ENCODE peak calls at places on chromosomes 7 and 10, in eight cellular contexts. One of them, this sample, is unnamed.

GRCh38 chr7:34430456-34430855 is 227.6 kb upstream of the NPSR1 start:
- DNase-seq in nucleus accumbens: no peak
- DNase-seq in hepatic stellate cell: peak
- DNase-seq in bronchial epithelial cell: peak
- DNase-seq in chondrocyte: no peak
- DNase-seq in DMS53: peak
- DNase-seq in activated naive CD4-positive, alpha-beta T cell treated with anti-CD3 and anti-CD28 coated beads, Interleukin-2, amount 10 ng/mL, durations not matched to agents 7 days and 5 days: no peak
- DNase-seq in HTR-8/SVneo: peak
- DNase-seq in this sample: no peak

GRCh38 chr10:99630439-99630838 is 10.2 kb upstream of the SLC25A28 start:
- DNase-seq in nucleus accumbens: no peak
- DNase-seq in hepatic stellate cell: no peak
- DNase-seq in bronchial epithelial cell: peak
- DNase-seq in chondrocyte: no peak
- DNase-seq in DMS53: peak
- DNase-seq in activated naive CD4-positive, alpha-beta T cell treated with anti-CD3 and anti-CD28 coated beads, Interleukin-2, amount 10 ng/mL, durations not matched to agents 7 days and 5 days: peak
- DNase-seq in HTR-8/SVneo: peak
- DNase-seq in this sample: no peak

GRCh38 chr7:101565601-101566209 is 63.4 kb downstream of the MYL10 start:
- DNase-seq in nucleus accumbens: no peak
- DNase-seq in hepatic stellate cell: no peak
- DNase-seq in bronchial epithelial cell: no peak
- DNase-seq in chondrocyte: peak
- DNase-seq in DMS53: no peak
- DNase-seq in activated naive CD4-positive, alpha-beta T cell treated with anti-CD3 and anti-CD28 coated beads, Interleukin-2, amount 10 ng/mL, durations not matched to agents 7 days and 5 days: no peak
- DNase-seq in HTR-8/SVneo: no peak
- DNase-seq in this sample: peak

GRCh38 chr7:107563761-107564552 is at the start of the genes COG5 and DUS4L:
- DNase-seq in nucleus accumbens: peak
- DNase-seq in hepatic stellate cell: peak
- DNase-seq in bronchial epithelial cell: peak
- DNase-seq in chondrocyte: no peak
- DNase-seq in DMS53: peak
- DNase-seq in activated naive CD4-positive, alpha-beta T cell treated with anti-CD3 and anti-CD28 coated beads, Interleukin-2, amount 10 ng/mL, durations not matched to agents 7 days and 5 days: peak
- DNase-seq in HTR-8/SVneo: peak
- DNase-seq in this sample: peak

GRCh38 chr7:130865408-130866236 is 131.6 kb upstream of the KLF14 start:
- DNase-seq in nucleus accumbens: no peak
- DNase-seq in hepatic stellate cell: no peak
- DNase-seq in bronchial epithelial cell: no peak
- DNase-seq in chondrocyte: no peak
- DNase-seq in DMS53: peak
- DNase-seq in activated naive CD4-positive, alpha-beta T cell treated with anti-CD3 and anti-CD28 coated beads, Interleukin-2, amount 10 ng/mL, durations not matched to agents 7 days and 5 days: peak
- DNase-seq in HTR-8/SVneo: no peak
- DNase-seq in this sample: no peak

GRCh38 chr10:43402176-43402575 is 6.8 kb downstream of the HNRNPF start:
- DNase-seq in nucleus accumbens: no peak
- DNase-seq in hepatic stellate cell: no peak
- DNase-seq in bronchial epithelial cell: no peak
- DNase-seq in chondrocyte: no peak
- DNase-seq in DMS53: no peak
- DNase-seq in activated naive CD4-positive, alpha-beta T cell treated with anti-CD3 and anti-CD28 coated beads, Interleukin-2, amount 10 ng/mL, durations not matched to agents 7 days and 5 days: no peak
- DNase-seq in HTR-8/SVneo: no peak
- DNase-seq in this sample: no peak

GRCh38 chr10:3803884-3804741 is 19.1 kb upstream of the KLF6 start:
- DNase-seq in nucleus accumbens: no peak
- DNase-seq in hepatic stellate cell: no peak
- DNase-seq in bronchial epithelial cell: no peak
- DNase-seq in chondrocyte: no peak
- DNase-seq in DMS53: peak
- DNase-seq in activated naive CD4-positive, alpha-beta T cell treated with anti-CD3 and anti-CD28 coated beads, Interleukin-2, amount 10 ng/mL, durations not matched to agents 7 days and 5 days: peak
- DNase-seq in HTR-8/SVneo: no peak
- DNase-seq in this sample: no peak

GRCh38 chr10:36172574-36172973 is 530.5 kb upstream of the FZD8 start:
- DNase-seq in nucleus accumbens: no peak
- DNase-seq in hepatic stellate cell: peak
- DNase-seq in bronchial epithelial cell: no peak
- DNase-seq in chondrocyte: no peak
- DNase-seq in DMS53: no peak
- DNase-seq in activated naive CD4-positive, alpha-beta T cell treated with anti-CD3 and anti-CD28 coated beads, Interleukin-2, amount 10 ng/mL, durations not matched to agents 7 days and 5 days: no peak
- DNase-seq in HTR-8/SVneo: peak
- DNase-seq in this sample: no peak

GRCh38 chr7:70953388-70953787 is 178.6 kb upstream of the GALNT17 start:
- DNase-seq in nucleus accumbens: no peak
- DNase-seq in hepatic stellate cell: no peak
- DNase-seq in bronchial epithelial cell: no peak
- DNase-seq in chondrocyte: no peak
- DNase-seq in DMS53: no peak
- DNase-seq in activated naive CD4-positive, alpha-beta T cell treated with anti-CD3 and anti-CD28 coated beads, Interleukin-2, amount 10 ng/mL, durations not matched to agents 7 days and 5 days: no peak
- DNase-seq in HTR-8/SVneo: no peak
- DNase-seq in this sample: no peak

GRCh38 chr10:5560142-5560843 is 35.5 kb downstream of the CALML3 start:
- DNase-seq in nucleus accumbens: no peak
- DNase-seq in hepatic stellate cell: no peak
- DNase-seq in bronchial epithelial cell: no peak
- DNase-seq in chondrocyte: no peak
- DNase-seq in DMS53: no peak
- DNase-seq in activated naive CD4-positive, alpha-beta T cell treated with anti-CD3 and anti-CD28 coated beads, Interleukin-2, amount 10 ng/mL, durations not matched to agents 7 days and 5 days: no peak
- DNase-seq in HTR-8/SVneo: no peak
- DNase-seq in this sample: no peak

GRCh38 chr10:109343293-109343692 is 580.0 kb downstream of the XPNPEP1 start:
- DNase-seq in nucleus accumbens: no peak
- DNase-seq in hepatic stellate cell: no peak
- DNase-seq in bronchial epithelial cell: peak
- DNase-seq in chondrocyte: no peak
- DNase-seq in DMS53: no peak
- DNase-seq in activated naive CD4-positive, alpha-beta T cell treated with anti-CD3 and anti-CD28 coated beads, Interleukin-2, amount 10 ng/mL, durations not matched to agents 7 days and 5 days: no peak
- DNase-seq in HTR-8/SVneo: peak
- DNase-seq in this sample: no peak

GRCh38 chr7:6636741-6637543 is at the start of gene ZNF316:
- DNase-seq in nucleus accumbens: peak
- DNase-seq in hepatic stellate cell: peak
- DNase-seq in bronchial epithelial cell: no peak
- DNase-seq in chondrocyte: no peak
- DNase-seq in DMS53: peak
- DNase-seq in activated naive CD4-positive, alpha-beta T cell treated with anti-CD3 and anti-CD28 coated beads, Interleukin-2, amount 10 ng/mL, durations not matched to agents 7 days and 5 days: peak
- DNase-seq in HTR-8/SVneo: peak
- DNase-seq in this sample: peak

GRCh38 chr10:949446-949845 is 17.9 kb upstream of the LARP4B start:
- DNase-seq in nucleus accumbens: no peak
- DNase-seq in hepatic stellate cell: no peak
- DNase-seq in bronchial epithelial cell: no peak
- DNase-seq in chondrocyte: no peak
- DNase-seq in DMS53: no peak
- DNase-seq in activated naive CD4-positive, alpha-beta T cell treated with anti-CD3 and anti-CD28 coated beads, Interleukin-2, amount 10 ng/mL, durations not matched to agents 7 days and 5 days: no peak
- DNase-seq in HTR-8/SVneo: no peak
- DNase-seq in this sample: no peak

GRCh38 chr10:69883680-69884375 is 82.1 kb downstream of the COL13A1 start:
- DNase-seq in nucleus accumbens: no peak
- DNase-seq in hepatic stellate cell: no peak
- DNase-seq in bronchial epithelial cell: no peak
- DNase-seq in chondrocyte: no peak
- DNase-seq in DMS53: no peak
- DNase-seq in activated naive CD4-positive, alpha-beta T cell treated with anti-CD3 and anti-CD28 coated beads, Interleukin-2, amount 10 ng/mL, durations not matched to agents 7 days and 5 days: no peak
- DNase-seq in HTR-8/SVneo: no peak
- DNase-seq in this sample: no peak

GRCh38 chr10:14146005-14146404 is 184.7 kb downstream of the FRMD4A start:
- DNase-seq in nucleus accumbens: no peak
- DNase-seq in hepatic stellate cell: no peak
- DNase-seq in bronchial epithelial cell: peak
- DNase-seq in chondrocyte: no peak
- DNase-seq in DMS53: no peak
- DNase-seq in activated naive CD4-positive, alpha-beta T cell treated with anti-CD3 and anti-CD28 coated beads, Interleukin-2, amount 10 ng/mL, durations not matched to agents 7 days and 5 days: no peak
- DNase-seq in HTR-8/SVneo: no peak
- DNase-seq in this sample: no peak

GRCh38 chr10:43703286-43703685 is 54.6 kb upstream of the ZNF32 start:
- DNase-seq in nucleus accumbens: no peak
- DNase-seq in hepatic stellate cell: no peak
- DNase-seq in bronchial epithelial cell: no peak
- DNase-seq in chondrocyte: no peak
- DNase-seq in DMS53: no peak
- DNase-seq in activated naive CD4-positive, alpha-beta T cell treated with anti-CD3 and anti-CD28 coated beads, Interleukin-2, amount 10 ng/mL, durations not matched to agents 7 days and 5 days: no peak
- DNase-seq in HTR-8/SVneo: no peak
- DNase-seq in this sample: no peak

GRCh38 chr7:28666144-28666543 is 253.8 kb downstream of the CREB5 start:
- DNase-seq in nucleus accumbens: no peak
- DNase-seq in hepatic stellate cell: no peak
- DNase-seq in bronchial epithelial cell: peak
- DNase-seq in chondrocyte: no peak
- DNase-seq in DMS53: no peak
- DNase-seq in activated naive CD4-positive, alpha-beta T cell treated with anti-CD3 and anti-CD28 coated beads, Interleukin-2, amount 10 ng/mL, durations not matched to agents 7 days and 5 days: no peak
- DNase-seq in HTR-8/SVneo: no peak
- DNase-seq in this sample: peak

GRCh38 chr10:117324367-117324766 is 50.9 kb downstream of the PDZD8 start:
- DNase-seq in nucleus accumbens: no peak
- DNase-seq in hepatic stellate cell: no peak
- DNase-seq in bronchial epithelial cell: no peak
- DNase-seq in chondrocyte: no peak
- DNase-seq in DMS53: no peak
- DNase-seq in activated naive CD4-positive, alpha-beta T cell treated with anti-CD3 and anti-CD28 coated beads, Interleukin-2, amount 10 ng/mL, durations not matched to agents 7 days and 5 days: no peak
- DNase-seq in HTR-8/SVneo: no peak
- DNase-seq in this sample: no peak

GRCh38 chr7:71343821-71344341 is 211.9 kb downstream of the GALNT17 start:
- DNase-seq in nucleus accumbens: no peak
- DNase-seq in hepatic stellate cell: no peak
- DNase-seq in bronchial epithelial cell: no peak
- DNase-seq in chondrocyte: no peak
- DNase-seq in DMS53: no peak
- DNase-seq in activated naive CD4-positive, alpha-beta T cell treated with anti-CD3 and anti-CD28 coated beads, Interleukin-2, amount 10 ng/mL, durations not matched to agents 7 days and 5 days: no peak
- DNase-seq in HTR-8/SVneo: no peak
- DNase-seq in this sample: no peak

GRCh38 chr7:37683263-37684120 is at the start of gene GPR141:
- DNase-seq in nucleus accumbens: no peak
- DNase-seq in hepatic stellate cell: no peak
- DNase-seq in bronchial epithelial cell: peak
- DNase-seq in chondrocyte: no peak
- DNase-seq in DMS53: peak
- DNase-seq in activated naive CD4-positive, alpha-beta T cell treated with anti-CD3 and anti-CD28 coated beads, Interleukin-2, amount 10 ng/mL, durations not matched to agents 7 days and 5 days: no peak
- DNase-seq in HTR-8/SVneo: no peak
- DNase-seq in this sample: no peak

GRCh38 chr10:76492026-76492425 is 1060.6 kb downstream of the LRMDA start:
- DNase-seq in nucleus accumbens: no peak
- DNase-seq in hepatic stellate cell: peak
- DNase-seq in bronchial epithelial cell: peak
- DNase-seq in chondrocyte: no peak
- DNase-seq in DMS53: no peak
- DNase-seq in activated naive CD4-positive, alpha-beta T cell treated with anti-CD3 and anti-CD28 coated beads, Interleukin-2, amount 10 ng/mL, durations not matched to agents 7 days and 5 days: no peak
- DNase-seq in HTR-8/SVneo: no peak
- DNase-seq in this sample: no peak

GRCh38 chr10:90859321-90859751 is 1.5 kb upstream of the HTR7 start:
- DNase-seq in nucleus accumbens: no peak
- DNase-seq in hepatic stellate cell: no peak
- DNase-seq in bronchial epithelial cell: peak
- DNase-seq in chondrocyte: no peak
- DNase-seq in DMS53: peak
- DNase-seq in activated naive CD4-positive, alpha-beta T cell treated with anti-CD3 and anti-CD28 coated beads, Interleukin-2, amount 10 ng/mL, durations not matched to agents 7 days and 5 days: no peak
- DNase-seq in HTR-8/SVneo: no peak
- DNase-seq in this sample: no peak

GRCh38 chr7:126557271-126557670 is 695.5 kb downstream of the GRM8 start:
- DNase-seq in nucleus accumbens: no peak
- DNase-seq in hepatic stellate cell: no peak
- DNase-seq in bronchial epithelial cell: no peak
- DNase-seq in chondrocyte: no peak
- DNase-seq in DMS53: no peak
- DNase-seq in activated naive CD4-positive, alpha-beta T cell treated with anti-CD3 and anti-CD28 coated beads, Interleukin-2, amount 10 ng/mL, durations not matched to agents 7 days and 5 days: no peak
- DNase-seq in HTR-8/SVneo: no peak
- DNase-seq in this sample: no peak

GRCh38 chr10:117994771-117995170 is 52.0 kb downstream of the RAB11FIP2 start:
- DNase-seq in nucleus accumbens: no peak
- DNase-seq in hepatic stellate cell: no peak
- DNase-seq in bronchial epithelial cell: no peak
- DNase-seq in chondrocyte: no peak
- DNase-seq in DMS53: no peak
- DNase-seq in activated naive CD4-positive, alpha-beta T cell treated with anti-CD3 and anti-CD28 coated beads, Interleukin-2, amount 10 ng/mL, durations not matched to agents 7 days and 5 days: no peak
- DNase-seq in HTR-8/SVneo: no peak
- DNase-seq in this sample: no peak

GRCh38 chr7:132422502-132423101 is 153.7 kb downstream of the PLXNA4 start:
- DNase-seq in nucleus accumbens: no peak
- DNase-seq in hepatic stellate cell: no peak
- DNase-seq in bronchial epithelial cell: no peak
- DNase-seq in chondrocyte: no peak
- DNase-seq in DMS53: no peak
- DNase-seq in activated naive CD4-positive, alpha-beta T cell treated with anti-CD3 and anti-CD28 coated beads, Interleukin-2, amount 10 ng/mL, durations not matched to agents 7 days and 5 days: no peak
- DNase-seq in HTR-8/SVneo: no peak
- DNase-seq in this sample: no peak

GRCh38 chr7:100126239-100126930 is 382 bp upstream of the MBLAC1 start:
- DNase-seq in nucleus accumbens: no peak
- DNase-seq in hepatic stellate cell: no peak
- DNase-seq in bronchial epithelial cell: no peak
- DNase-seq in chondrocyte: no peak
- DNase-seq in DMS53: no peak
- DNase-seq in activated naive CD4-positive, alpha-beta T cell treated with anti-CD3 and anti-CD28 coated beads, Interleukin-2, amount 10 ng/mL, durations not matched to agents 7 days and 5 days: no peak
- DNase-seq in HTR-8/SVneo: no peak
- DNase-seq in this sample: no peak

GRCh38 chr10:13613519-13613918 is 26.8 kb downstream of the PRPF18 start:
- DNase-seq in nucleus accumbens: no peak
- DNase-seq in hepatic stellate cell: peak
- DNase-seq in bronchial epithelial cell: peak
- DNase-seq in chondrocyte: no peak
- DNase-seq in DMS53: peak
- DNase-seq in activated naive CD4-positive, alpha-beta T cell treated with anti-CD3 and anti-CD28 coated beads, Interleukin-2, amount 10 ng/mL, durations not matched to agents 7 days and 5 days: no peak
- DNase-seq in HTR-8/SVneo: peak
- DNase-seq in this sample: no peak

GRCh38 chr10:70441161-70441876 is at the start of gene NODAL:
- DNase-seq in nucleus accumbens: no peak
- DNase-seq in hepatic stellate cell: no peak
- DNase-seq in bronchial epithelial cell: no peak
- DNase-seq in chondrocyte: peak
- DNase-seq in DMS53: peak
- DNase-seq in activated naive CD4-positive, alpha-beta T cell treated with anti-CD3 and anti-CD28 coated beads, Interleukin-2, amount 10 ng/mL, durations not matched to agents 7 days and 5 days: no peak
- DNase-seq in HTR-8/SVneo: no peak
- DNase-seq in this sample: no peak

GRCh38 chr7:39294022-39294421 is 272.2 kb upstream of the YAE1 start:
- DNase-seq in nucleus accumbens: no peak
- DNase-seq in hepatic stellate cell: no peak
- DNase-seq in bronchial epithelial cell: no peak
- DNase-seq in chondrocyte: no peak
- DNase-seq in DMS53: no peak
- DNase-seq in activated naive CD4-positive, alpha-beta T cell treated with anti-CD3 and anti-CD28 coated beads, Interleukin-2, amount 10 ng/mL, durations not matched to agents 7 days and 5 days: no peak
- DNase-seq in HTR-8/SVneo: no peak
- DNase-seq in this sample: no peak

GRCh38 chr10:118994321-118994720 is 35.2 kb upstream of the NANOS1 start:
- DNase-seq in nucleus accumbens: no peak
- DNase-seq in hepatic stellate cell: no peak
- DNase-seq in bronchial epithelial cell: no peak
- DNase-seq in chondrocyte: no peak
- DNase-seq in DMS53: no peak
- DNase-seq in activated naive CD4-positive, alpha-beta T cell treated with anti-CD3 and anti-CD28 coated beads, Interleukin-2, amount 10 ng/mL, durations not matched to agents 7 days and 5 days: no peak
- DNase-seq in HTR-8/SVneo: no peak
- DNase-seq in this sample: no peak

GRCh38 chr7:2525931-2526630 is 6.5 kb downstream of the LFNG start:
- DNase-seq in nucleus accumbens: no peak
- DNase-seq in hepatic stellate cell: no peak
- DNase-seq in bronchial epithelial cell: no peak
- DNase-seq in chondrocyte: no peak
- DNase-seq in DMS53: peak
- DNase-seq in activated naive CD4-positive, alpha-beta T cell treated with anti-CD3 and anti-CD28 coated beads, Interleukin-2, amount 10 ng/mL, durations not matched to agents 7 days and 5 days: no peak
- DNase-seq in HTR-8/SVneo: no peak
- DNase-seq in this sample: no peak

GRCh38 chr7:106504620-106505019 is 156.3 kb downstream of the CCDC71L start:
- DNase-seq in nucleus accumbens: no peak
- DNase-seq in hepatic stellate cell: no peak
- DNase-seq in bronchial epithelial cell: no peak
- DNase-seq in chondrocyte: no peak
- DNase-seq in DMS53: no peak
- DNase-seq in activated naive CD4-positive, alpha-beta T cell treated with anti-CD3 and anti-CD28 coated beads, Interleukin-2, amount 10 ng/mL, durations not matched to agents 7 days and 5 days: no peak
- DNase-seq in HTR-8/SVneo: no peak
- DNase-seq in this sample: no peak

GRCh38 chr7:131103997-131104396 is 223.7 kb upstream of the MKLN1 start:
- DNase-seq in nucleus accumbens: no peak
- DNase-seq in hepatic stellate cell: peak
- DNase-seq in bronchial epithelial cell: no peak
- DNase-seq in chondrocyte: no peak
- DNase-seq in DMS53: no peak
- DNase-seq in activated naive CD4-positive, alpha-beta T cell treated with anti-CD3 and anti-CD28 coated beads, Interleukin-2, amount 10 ng/mL, durations not matched to agents 7 days and 5 days: no peak
- DNase-seq in HTR-8/SVneo: no peak
- DNase-seq in this sample: no peak

GRCh38 chr7:2541291-2542010 is 13.9 kb downstream of the BRAT1 start:
- DNase-seq in nucleus accumbens: no peak
- DNase-seq in hepatic stellate cell: no peak
- DNase-seq in bronchial epithelial cell: no peak
- DNase-seq in chondrocyte: peak
- DNase-seq in DMS53: no peak
- DNase-seq in activated naive CD4-positive, alpha-beta T cell treated with anti-CD3 and anti-CD28 coated beads, Interleukin-2, amount 10 ng/mL, durations not matched to agents 7 days and 5 days: no peak
- DNase-seq in HTR-8/SVneo: no peak
- DNase-seq in this sample: no peak